ENCODE peak calls at places on chromosomes 13 and 19, in nine cellular contexts. Z is spleen, T is H1, F is esophagus muscularis mucosa, D is GM12878, M is sigmoid colon, E is HCT116, B is upper lobe of left lung, L is GM23338. N is an unnamed sample. For H3K4me1, the result is how much of the 10 kb centered on the place peaks cover.

GRCh38 chr13:71880753-71881541 is 13.9 kb upstream of the DACH1 start:
- DNase-seq in Z (no peak), T (no peak), F (no peak), D (no peak), M (no peak), E (no peak), B (no peak), L (peak), N (no peak)

GRCh38 chr13:51539887-51540286 is 44.4 kb upstream of the WDFY2 start:
- DNase-seq in Z (no peak), T (no peak), F (no peak), D (no peak), M (no peak), E (no peak), B (no peak), L (no peak), N (no peak)

GRCh38 chr19:48489608-48490216 is 20.5 kb downstream of the CYTH2 start:
- DNase-seq in Z (peak), T (peak), F (no peak), D (no peak), M (peak), E (peak), B (peak), L (peak), N (no peak)

GRCh38 chr19:47735131-47735530 is 10.2 kb upstream of the NOP53 start:
- DNase-seq in Z (no peak), T (no peak), F (no peak), D (no peak), M (no peak), E (no peak), B (no peak), L (peak), N (no peak)

GRCh38 chr19:51327066-51327985 is 14.6 kb downstream of the VSIG10L start:
- DNase-seq in Z (peak), T (peak), F (no peak), D (no peak), M (no peak), E (no peak), B (peak), L (peak), N (peak)

GRCh38 chr19:31532034-31532433 is 182.8 kb upstream of the TSHZ3 start:
- DNase-seq in Z (no peak), T (peak), F (peak), D (no peak), M (no peak), E (no peak), B (no peak), L (no peak), N (no peak)

GRCh38 chr19:33005440-33005839 is 33.4 kb downstream of the FAAP24 start:
- DNase-seq in Z (no peak), T (no peak), F (no peak), D (no peak), M (no peak), E (no peak), B (no peak), L (peak), N (no peak)

GRCh38 chr13:26941345-26942174 is 181.0 kb upstream of the GPR12 start:
- DNase-seq in Z (no peak), T (no peak), F (no peak), D (no peak), M (no peak), E (no peak), B (no peak), L (no peak), N (no peak)

GRCh38 chr13:31538067-31539042 is 201.0 kb upstream of the RXFP2 start:
- DNase-seq in Z (no peak), T (no peak), F (no peak), D (no peak), M (no peak), E (peak), B (no peak), L (peak), N (no peak)

GRCh38 chr13:99829156-99829555 is 142.4 kb downstream of the ZIC5 start:
- DNase-seq in Z (no peak), T (no peak), F (no peak), D (no peak), M (no peak), E (no peak), B (no peak), L (no peak), N (no peak)

GRCh38 chr13:44906758-44907157 is 82.5 kb downstream of the NUFIP1 start:
- DNase-seq in Z (no peak), T (no peak), F (no peak), D (no peak), M (peak), E (no peak), B (no peak), L (no peak), N (no peak)

GRCh38 chr19:2503521-2504109 is 27.7 kb downstream of the GADD45B start:
- DNase-seq in Z (no peak), T (no peak), F (no peak), D (no peak), M (no peak), E (peak), B (no peak), L (no peak), N (no peak)

GRCh38 chr13:19155321-19155861 is 26.2 kb downstream of the TUBA3C start:
- DNase-seq in Z (no peak), T (no peak), F (peak), D (no peak), M (no peak), E (no peak), B (peak), L (no peak), N (no peak)

GRCh38 chr13:62747152-62747551 is 1331.5 kb upstream of the PCDH20 start:
- DNase-seq in Z (no peak), T (no peak), F (no peak), D (no peak), M (no peak), E (no peak), B (no peak), L (no peak), N (no peak)

GRCh38 chr13:24203726-24204295 is 43.3 kb downstream of the SPATA13 start:
- DNase-seq in Z (no peak), T (no peak), F (no peak), D (no peak), M (no peak), E (no peak), B (no peak), L (no peak), N (no peak)

GRCh38 chr19:8445488-8446001 is 770 bp downstream of the HNRNPM start:
- DNase-seq in Z (peak), T (no peak), F (no peak), D (no peak), M (peak), E (no peak), B (peak), L (peak), N (peak)

GRCh38 chr19:27675771-27676170 is 1537.2 kb downstream of the UQCRFS1 start:
- DNase-seq in Z (no peak), T (no peak), F (no peak), D (no peak), M (no peak), E (no peak), B (no peak), L (no peak), N (no peak)
- TF ChIP-seq POLR2AphosphoS5 in Z (no peak), T (no peak), F (no peak), D (no peak), M (no peak), E (no peak), B (no peak), L (no peak), N (no peak)

GRCh38 chr13:106523566-106523965 is 11.9 kb downstream of the EFNB2 start:
- DNase-seq in Z (no peak), T (no peak), F (no peak), D (no peak), M (no peak), E (no peak), B (no peak), L (no peak), N (no peak)
- H3K4me1 ChIP-seq in Z (under half), T (under half), F (under half), D (under half), M (half or more), E (under half), B (under half), L (half or more), N (half or more)

GRCh38 chr13:101915333-101915732 is 462.9 kb downstream of the ITGBL1 start:
- DNase-seq in Z (no peak), T (no peak), F (no peak), D (no peak), M (no peak), E (no peak), B (no peak), L (peak), N (no peak)
- TF ChIP-seq POLR2AphosphoS5 in Z (no peak), T (no peak), F (no peak), D (no peak), M (no peak), E (no peak), B (no peak), L (no peak), N (no peak)

GRCh38 chr19:18486746-18487145 is 35.1 kb downstream of the ELL start:
- DNase-seq in Z (peak), T (no peak), F (no peak), D (no peak), M (no peak), E (no peak), B (no peak), L (no peak), N (no peak)
- H3K4me1 ChIP-seq in Z (half or more), T (under half), F (half or more), D (under half), M (half or more), E (half or more), B (half or more), L (under half), N (half or more)

DNA sequence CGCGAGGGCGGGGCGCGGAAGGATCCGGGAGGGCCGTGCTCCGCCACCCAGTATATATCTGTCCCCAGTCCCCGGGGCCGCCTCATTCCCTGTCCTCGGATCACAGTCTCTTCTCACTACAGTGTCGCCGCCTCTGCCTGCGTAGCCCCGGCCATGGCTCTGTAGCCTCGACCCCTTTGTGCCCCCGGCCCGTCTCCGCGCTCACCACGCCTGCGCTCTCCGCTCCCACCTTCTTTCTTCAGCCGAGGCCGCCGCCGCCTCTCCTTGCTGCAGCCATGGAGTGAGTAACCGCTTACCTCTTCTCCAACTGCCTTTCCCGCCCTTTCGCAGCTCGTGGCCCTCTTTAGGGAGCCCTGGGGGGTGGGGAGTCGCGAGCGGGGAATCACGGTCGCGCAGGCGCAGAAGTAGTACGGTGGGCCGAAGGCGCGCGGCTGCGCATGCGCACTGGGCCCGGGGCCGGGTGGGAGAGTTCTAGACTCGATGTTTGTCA is at the start of the genes ATF5 and NUP62:
- DNase-seq in Z (peak), T (peak), F (no peak), D (peak), M (peak), E (peak), B (peak), L (peak), N (peak)
- TF ChIP-seq POLR2AphosphoS5 in Z (peak), T (peak), F (peak), D (peak), M (peak), E (peak), B (peak), L (no peak), N (no peak)

DNA sequence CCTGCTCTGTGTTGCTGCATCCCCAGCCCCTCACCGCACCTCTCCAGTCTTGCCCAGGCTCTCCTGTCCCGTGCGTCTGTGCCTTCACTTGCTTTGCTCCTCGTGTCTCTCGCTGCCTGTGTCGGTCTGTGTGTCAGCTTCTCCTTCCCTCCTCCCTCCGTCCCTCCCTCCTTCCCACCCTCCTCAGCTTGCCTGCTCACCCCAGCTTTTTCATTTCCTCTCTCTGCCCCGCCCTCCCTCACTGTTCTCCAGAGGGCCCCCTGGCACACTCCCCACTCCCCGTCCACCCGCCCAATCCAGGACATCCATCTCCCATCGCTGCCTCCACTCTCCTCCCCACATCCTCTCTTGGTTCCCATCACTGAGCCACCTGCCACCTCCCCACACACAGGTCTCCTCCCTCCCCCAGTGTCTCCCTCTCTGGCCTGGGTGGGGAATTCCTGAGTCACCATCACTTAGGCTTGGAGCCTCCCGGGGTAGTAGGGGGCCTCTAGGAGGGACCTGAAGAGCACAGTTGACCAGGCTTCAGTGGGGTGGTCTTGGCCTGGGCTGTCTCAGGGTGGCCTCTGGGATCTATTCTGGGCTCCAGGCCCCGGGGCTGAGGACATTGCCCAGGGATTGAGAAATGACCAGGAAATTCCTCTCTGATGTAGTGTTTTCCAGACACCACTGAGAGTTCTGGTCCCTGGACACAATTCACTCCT is at the start of gene PTGIR:
- DNase-seq in Z (no peak), T (no peak), F (peak), D (no peak), M (peak), E (no peak), B (no peak), L (peak), N (no peak)
- H3K4me1 ChIP-seq in Z (half or more), T (under half), F (half or more), D (under half), M (half or more), E (under half), B (under half), L (under half), N (half or more)

N was measured in suprapubic skin.